ENCODE peak calls at places on chromosomes 3 and 15, in seven cellular contexts. One of them, this sample, is unnamed.

GRCh38 chr15:60535743-60536142 is 56.8 kb upstream of the ICE2 start:
- DNase-seq in stomach: no peak
- DNase-seq in upper lobe of left lung: no peak
- DNase-seq in transverse colon: no peak
- DNase-seq in GM12878: no peak
- DNase-seq in suprapubic skin: no peak
- DNase-seq in HepG2: no peak
- DNase-seq in this sample: no peak

GRCh38 chr3:125075738-125076137 is 19.9 kb upstream of the HEG1 start:
- DNase-seq in stomach: no peak
- DNase-seq in upper lobe of left lung: peak; percentile 12
- DNase-seq in transverse colon: no peak
- DNase-seq in GM12878: no peak
- DNase-seq in suprapubic skin: no peak
- DNase-seq in HepG2: no peak
- DNase-seq in this sample: no peak

GRCh38 chr3:194140520-194141414 is 4.8 kb downstream of the HES1 start:
- DNase-seq in stomach: peak; percentile 48
- DNase-seq in upper lobe of left lung: peak; percentile 92
- DNase-seq in transverse colon: peak; percentile 49
- DNase-seq in GM12878: no peak
- DNase-seq in suprapubic skin: peak; percentile 77
- DNase-seq in HepG2: peak; percentile 51
- DNase-seq in this sample: peak; percentile 85

GRCh38 chr15:51736646-51737537 is 563 bp downstream of the LYSMD2 start:
- DNase-seq in stomach: peak; percentile 53
- DNase-seq in upper lobe of left lung: peak; percentile 93
- DNase-seq in transverse colon: peak; percentile 67
- DNase-seq in GM12878: no peak
- DNase-seq in suprapubic skin: peak; percentile 70
- DNase-seq in HepG2: no peak
- DNase-seq in this sample: peak; percentile 77

GRCh38 chr3:64011685-64012084 is 11.6 kb downstream of the PSMD6 start:
- DNase-seq in stomach: no peak
- DNase-seq in upper lobe of left lung: no peak
- DNase-seq in transverse colon: no peak
- DNase-seq in GM12878: no peak
- DNase-seq in suprapubic skin: no peak
- DNase-seq in HepG2: no peak
- DNase-seq in this sample: no peak

GRCh38 chr3:184532940-184533732 is 28.4 kb upstream of the EPHB3 start:
- DNase-seq in stomach: no peak
- DNase-seq in upper lobe of left lung: no peak
- DNase-seq in transverse colon: no peak
- DNase-seq in GM12878: no peak
- DNase-seq in suprapubic skin: no peak
- DNase-seq in HepG2: no peak
- DNase-seq in this sample: peak; percentile 5

GRCh38 chr3:3778641-3779270 is 20.5 kb upstream of the LRRN1 start:
- DNase-seq in stomach: no peak
- DNase-seq in upper lobe of left lung: no peak
- DNase-seq in transverse colon: no peak
- DNase-seq in GM12878: no peak
- DNase-seq in suprapubic skin: no peak
- DNase-seq in HepG2: no peak
- DNase-seq in this sample: no peak

GRCh38 chr3:123941150-123941941 is 19.7 kb downstream of the CCDC14 start:
- DNase-seq in stomach: no peak
- DNase-seq in upper lobe of left lung: no peak
- DNase-seq in transverse colon: no peak
- DNase-seq in GM12878: no peak
- DNase-seq in suprapubic skin: no peak
- DNase-seq in HepG2: no peak
- DNase-seq in this sample: no peak

GRCh38 chr3:154151969-154152368 is 30.8 kb downstream of the ARHGEF26 start:
- DNase-seq in stomach: no peak
- DNase-seq in upper lobe of left lung: no peak
- DNase-seq in transverse colon: no peak
- DNase-seq in GM12878: no peak
- DNase-seq in suprapubic skin: no peak
- DNase-seq in HepG2: no peak
- DNase-seq in this sample: no peak

GRCh38 chr3:174951023-174951422 is 91.9 kb downstream of the NAALADL2 start:
- DNase-seq in stomach: no peak
- DNase-seq in upper lobe of left lung: no peak
- DNase-seq in transverse colon: no peak
- DNase-seq in GM12878: no peak
- DNase-seq in suprapubic skin: no peak
- DNase-seq in HepG2: no peak
- DNase-seq in this sample: no peak

GRCh38 chr3:163555918-163556317 is 1522.4 kb downstream of the SI start:
- DNase-seq in stomach: no peak
- DNase-seq in upper lobe of left lung: no peak
- DNase-seq in transverse colon: no peak
- DNase-seq in GM12878: no peak
- DNase-seq in suprapubic skin: no peak
- DNase-seq in HepG2: no peak
- DNase-seq in this sample: no peak

GRCh38 chr15:69422336-69422895 is 8.3 kb downstream of the KIF23 start:
- DNase-seq in stomach: no peak
- DNase-seq in upper lobe of left lung: no peak
- DNase-seq in transverse colon: no peak
- DNase-seq in GM12878: no peak
- DNase-seq in suprapubic skin: no peak
- DNase-seq in HepG2: no peak
- DNase-seq in this sample: no peak

GRCh38 chr3:46725663-46726314 is 8.1 kb upstream of the PRSS50 start:
- DNase-seq in stomach: peak; percentile 27
- DNase-seq in upper lobe of left lung: no peak
- DNase-seq in transverse colon: no peak
- DNase-seq in GM12878: no peak
- DNase-seq in suprapubic skin: no peak
- DNase-seq in HepG2: no peak
- DNase-seq in this sample: no peak

GRCh38 chr3:181703701-181704420 is 7.9 kb upstream of the SOX2 start:
- DNase-seq in stomach: peak; percentile 43
- DNase-seq in upper lobe of left lung: peak; percentile 85
- DNase-seq in transverse colon: no peak
- DNase-seq in GM12878: no peak
- DNase-seq in suprapubic skin: no peak
- DNase-seq in HepG2: no peak
- DNase-seq in this sample: no peak

GRCh38 chr3:108845709-108846293 is 23.2 kb downstream of the TRAT1 start:
- DNase-seq in stomach: no peak
- DNase-seq in upper lobe of left lung: no peak
- DNase-seq in transverse colon: no peak
- DNase-seq in GM12878: no peak
- DNase-seq in suprapubic skin: no peak
- DNase-seq in HepG2: no peak
- DNase-seq in this sample: no peak

GRCh38 chr3:96319176-96319575 is 495.2 kb upstream of the EPHA6 start:
- DNase-seq in stomach: no peak
- DNase-seq in upper lobe of left lung: no peak
- DNase-seq in transverse colon: no peak
- DNase-seq in GM12878: no peak
- DNase-seq in suprapubic skin: no peak
- DNase-seq in HepG2: no peak
- DNase-seq in this sample: no peak

GRCh38 chr3:82085356-82085755 is 323.9 kb upstream of the GBE1 start:
- DNase-seq in stomach: no peak
- DNase-seq in upper lobe of left lung: no peak
- DNase-seq in transverse colon: no peak
- DNase-seq in GM12878: no peak
- DNase-seq in suprapubic skin: no peak
- DNase-seq in HepG2: no peak
- DNase-seq in this sample: no peak

GRCh38 chr3:119937229-119937628 is 155.3 kb downstream of the NR1I2 start:
- DNase-seq in stomach: no peak
- DNase-seq in upper lobe of left lung: no peak
- DNase-seq in transverse colon: no peak
- DNase-seq in GM12878: peak; percentile 78
- DNase-seq in suprapubic skin: no peak
- DNase-seq in HepG2: no peak
- DNase-seq in this sample: no peak

GRCh38 chr15:65638681-65639089 is 16.9 kb downstream of the SLC24A1 start:
- DNase-seq in stomach: no peak
- DNase-seq in upper lobe of left lung: no peak
- DNase-seq in transverse colon: no peak
- DNase-seq in GM12878: peak; percentile 28
- DNase-seq in suprapubic skin: no peak
- DNase-seq in HepG2: peak; percentile 57
- DNase-seq in this sample: no peak

GRCh38 chr15:35550957-35551356 is 5.0 kb upstream of the DPH6 start:
- DNase-seq in stomach: no peak
- DNase-seq in upper lobe of left lung: no peak
- DNase-seq in transverse colon: no peak
- DNase-seq in GM12878: no peak
- DNase-seq in suprapubic skin: no peak
- DNase-seq in HepG2: no peak
- DNase-seq in this sample: no peak
- H3K4me1 ChIP-seq in stomach: peaks cover 19% of the 10 kb centered on the region
- H3K4me1 ChIP-seq in upper lobe of left lung: peaks cover 8% of the 10 kb centered on the region
- H3K4me1 ChIP-seq in transverse colon: peaks cover 9% of the 10 kb centered on the region
- H3K4me1 ChIP-seq in GM12878: peaks cover 4% of the 10 kb centered on the region
- H3K4me1 ChIP-seq in suprapubic skin: peaks cover 7% of the 10 kb centered on the region
- H3K4me1 ChIP-seq in HepG2: peaks cover 9% of the 10 kb centered on the region
- H3K4me1 ChIP-seq in this sample: no peaks in the 10 kb centered on the region

DNA sequence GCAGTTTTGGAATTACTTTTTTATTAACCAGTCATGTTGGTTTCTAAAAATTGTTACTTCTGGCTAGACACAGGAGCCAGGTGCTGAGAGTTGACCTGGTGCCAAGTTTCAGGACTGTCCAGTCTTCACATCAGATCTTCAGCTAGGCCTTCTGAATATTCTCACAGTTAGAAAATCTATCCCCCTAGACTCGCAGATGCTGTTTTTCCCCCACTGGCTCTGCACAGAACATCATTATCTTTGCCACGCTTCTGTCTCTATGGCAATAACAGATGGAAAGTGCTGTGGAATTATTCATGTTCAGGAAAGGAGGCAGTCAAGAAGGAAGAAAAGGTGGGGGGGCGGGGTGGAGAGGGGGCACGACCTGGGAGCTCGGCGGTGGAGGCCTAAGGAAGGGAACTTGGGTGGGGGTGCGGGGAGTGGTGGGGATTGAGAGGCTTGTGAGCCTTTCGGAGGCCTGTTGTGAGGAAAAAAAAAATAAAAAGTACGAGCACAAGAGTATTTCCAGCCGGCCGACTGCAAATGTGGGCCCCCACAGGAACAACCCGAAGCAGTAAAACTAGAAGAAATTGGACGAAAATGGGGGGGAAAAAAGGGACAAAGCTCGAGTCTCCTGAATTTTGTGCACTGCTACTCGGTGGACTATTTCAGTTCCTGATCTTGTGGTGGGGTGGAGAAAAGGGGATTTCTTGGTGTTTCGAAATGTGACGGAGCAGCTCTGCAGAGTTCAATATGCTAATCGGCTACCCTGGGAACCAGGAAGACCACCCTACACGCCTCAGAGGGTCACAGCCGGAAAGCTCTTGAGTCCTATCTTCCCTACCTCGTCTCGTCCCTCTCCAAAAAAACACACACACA is 1.5 kb upstream of the SKIL start:
- DNase-seq in stomach: peak; percentile 35
- DNase-seq in upper lobe of left lung: peak; percentile 21
- DNase-seq in transverse colon: peak; percentile 56
- DNase-seq in GM12878: peak; percentile 66
- DNase-seq in suprapubic skin: peak; percentile 72
- DNase-seq in HepG2: no peak
- DNase-seq in this sample: peak; percentile 71
- TF ChIP-seq POLR2AphosphoS5 in stomach: no peak
- TF ChIP-seq POLR2AphosphoS5 in upper lobe of left lung: no peak
- TF ChIP-seq POLR2AphosphoS5 in transverse colon: no peak
- TF ChIP-seq POLR2AphosphoS5 in GM12878: no peak
- TF ChIP-seq POLR2AphosphoS5 in suprapubic skin: no peak
- TF ChIP-seq POLR2AphosphoS5 in HepG2: no peak
- TF ChIP-seq POLR2AphosphoS5 in this sample: no peak

DNA sequence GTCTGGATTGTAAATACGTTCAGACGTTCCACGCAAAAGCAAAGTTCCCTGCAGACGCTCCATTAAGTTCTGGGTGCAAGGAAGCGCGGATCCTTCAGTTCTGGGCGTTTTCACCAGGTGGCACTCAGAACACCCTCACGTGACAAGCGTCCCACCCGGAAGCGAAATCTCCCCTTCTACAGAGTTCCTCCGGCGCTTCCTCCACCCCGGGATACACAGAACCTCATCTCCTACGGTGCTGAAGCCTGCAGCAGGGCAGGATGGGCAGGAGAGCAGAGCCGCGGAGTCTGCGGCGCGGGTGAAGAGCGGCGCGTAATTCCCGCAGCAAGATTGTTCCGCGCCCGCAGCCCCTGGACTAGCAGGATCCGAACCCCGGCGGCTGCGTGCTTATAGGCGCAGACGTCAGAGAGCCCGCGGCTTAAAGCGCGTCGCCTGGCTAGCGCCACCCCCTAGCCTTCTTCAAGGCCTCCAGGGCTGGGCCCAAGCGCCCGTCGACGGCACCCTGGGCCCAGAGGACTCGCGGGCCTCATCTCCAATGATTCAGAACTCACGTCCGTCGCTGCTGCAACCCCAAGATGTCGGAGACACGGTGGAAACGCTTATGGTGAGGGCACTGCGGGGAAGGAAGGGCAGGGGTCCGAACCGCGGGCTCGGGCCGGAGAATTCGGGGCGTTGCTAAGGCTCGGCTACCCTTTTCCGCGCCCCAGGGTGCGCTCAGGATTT is at the start of gene SLC25A38:
- DNase-seq in stomach: peak; percentile 80
- DNase-seq in upper lobe of left lung: peak; percentile 93
- DNase-seq in transverse colon: peak; percentile 85
- DNase-seq in GM12878: no peak
- DNase-seq in suprapubic skin: peak; percentile 83
- DNase-seq in HepG2: peak; percentile 82
- DNase-seq in this sample: peak; percentile 91
- TF ChIP-seq EP300 in stomach: no peak
- TF ChIP-seq EP300 in upper lobe of left lung: no peak
- TF ChIP-seq EP300 in transverse colon: no peak
- TF ChIP-seq EP300 in GM12878: no peak
- TF ChIP-seq EP300 in suprapubic skin: no peak
- TF ChIP-seq EP300 in HepG2: no peak
- TF ChIP-seq EP300 in this sample: no peak

DNA sequence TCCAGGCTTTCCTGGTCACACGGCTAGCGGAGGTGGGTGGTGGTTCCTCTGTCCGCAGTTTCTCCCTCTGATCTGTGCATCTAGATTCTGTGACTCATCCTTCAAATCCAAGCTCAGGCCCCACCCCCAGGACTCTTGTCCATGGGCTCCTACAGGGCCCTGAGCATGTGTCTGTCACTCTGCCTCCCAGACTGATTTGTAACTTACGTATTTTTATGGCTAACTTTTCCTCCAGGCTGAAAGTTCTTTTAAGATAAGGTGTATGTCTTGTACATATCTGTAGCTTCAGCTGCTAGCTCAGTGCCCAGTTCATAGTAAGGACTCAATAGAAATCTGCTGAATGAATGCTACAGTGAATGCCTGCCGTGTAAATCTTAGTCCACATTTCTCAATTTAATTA is 8.0 kb downstream of the ESYT3 start:
- DNase-seq in stomach: no peak
- DNase-seq in upper lobe of left lung: no peak
- DNase-seq in transverse colon: no peak
- DNase-seq in GM12878: no peak
- DNase-seq in suprapubic skin: peak; percentile 46
- DNase-seq in HepG2: peak; percentile 59
- DNase-seq in this sample: no peak
- H3K4me1 ChIP-seq in stomach: peaks cover 35% of the 10 kb centered on the region
- H3K4me1 ChIP-seq in upper lobe of left lung: peaks cover 40% of the 10 kb centered on the region
- H3K4me1 ChIP-seq in transverse colon: no peaks in the 10 kb centered on the region
- H3K4me1 ChIP-seq in GM12878: no peaks in the 10 kb centered on the region
- H3K4me1 ChIP-seq in suprapubic skin: no peaks in the 10 kb centered on the region
- H3K4me1 ChIP-seq in HepG2: peaks cover 24% of the 10 kb centered on the region
- H3K4me1 ChIP-seq in this sample: no peaks in the 10 kb centered on the region

GRCh38 chr3:28348286-28348636 is 260 bp upstream of the ZCWPW2 start:
- DNase-seq in stomach: no peak
- DNase-seq in upper lobe of left lung: no peak
- DNase-seq in transverse colon: no peak
- DNase-seq in GM12878: no peak
- DNase-seq in suprapubic skin: peak; percentile 97
- DNase-seq in HepG2: no peak
- DNase-seq in this sample: no peak
- TF ChIP-seq POLR2AphosphoS5 in stomach: peak; percentile 72
- TF ChIP-seq POLR2AphosphoS5 in upper lobe of left lung: no peak
- TF ChIP-seq POLR2AphosphoS5 in transverse colon: peak; percentile 5
- TF ChIP-seq POLR2AphosphoS5 in GM12878: no peak
- TF ChIP-seq POLR2AphosphoS5 in suprapubic skin: no peak
- TF ChIP-seq POLR2AphosphoS5 in HepG2: no peak
- TF ChIP-seq POLR2AphosphoS5 in this sample: no peak

This sample was measured in sigmoid colon.